ENCODE peak calls at places on chromosomes 13 and 19, in six cellular contexts. F, A, C, S, Z and O are unnamed samples. For H3F3A and H3K4me1, the result is how much of the 10 kb centered on the place peaks cover.

GRCh38 chr13:30800107-30800506 is 64.8 kb downstream of the ALOX5AP start:
- DNase-seq in C (no peak), A (no peak), Z (no peak), S (no peak), F (no peak), O (no peak)

GRCh38 chr13:110300090-110300815 is 6.7 kb downstream of the COL4A1 start:
- DNase-seq in C (no peak), F (no peak), Z (no peak), A (no peak), S (no peak), O (no peak)

GRCh38 chr19:32498641-32499200 is 82.3 kb upstream of the PDCD5 start:
- DNase-seq in C (no peak), Z (no peak), F (no peak), S (no peak), A (no peak), O (no peak)

GRCh38 chr13:24540236-24541126 is 27.9 kb upstream of the PARP4 start:
- DNase-seq in Z (peak), F (no peak), C (no peak), S (peak), A (no peak), O (no peak)

GRCh38 chr19:41226053-41226873 is 7.2 kb downstream of the AXL start:
- DNase-seq in Z (peak), S (peak), F (peak), A (peak), C (no peak), O (peak)

GRCh38 chr13:44088911-44089851 is 209.5 kb downstream of the LACC1 start:
- DNase-seq in S (no peak), F (peak), C (peak), Z (no peak), A (no peak), O (no peak)

GRCh38 chr13:97435794-97436193 is 1.8 kb downstream of the RAP2A start:
- DNase-seq in F (peak), S (no peak), A (no peak), Z (no peak), C (peak), O (no peak)

GRCh38 chr13:108120332-108120731 is 95.0 kb downstream of the LIG4 start:
- DNase-seq in Z (peak), C (no peak), A (no peak), F (no peak), S (no peak), O (no peak)

GRCh38 chr13:110346661-110347067 is 39.6 kb downstream of the COL4A2 start:
- DNase-seq in S (no peak), C (no peak), Z (no peak), A (peak), F (peak), O (peak)

GRCh38 chr19:3981736-3982681 is 3.3 kb downstream of the EEF2 start:
- DNase-seq in Z (no peak), A (no peak), C (no peak), F (peak), S (no peak), O (no peak)
- H3F3A ChIP-seq in Z (half or more), A (under half), C (half or more), F (under half), S (half or more), O (half or more)

DNA sequence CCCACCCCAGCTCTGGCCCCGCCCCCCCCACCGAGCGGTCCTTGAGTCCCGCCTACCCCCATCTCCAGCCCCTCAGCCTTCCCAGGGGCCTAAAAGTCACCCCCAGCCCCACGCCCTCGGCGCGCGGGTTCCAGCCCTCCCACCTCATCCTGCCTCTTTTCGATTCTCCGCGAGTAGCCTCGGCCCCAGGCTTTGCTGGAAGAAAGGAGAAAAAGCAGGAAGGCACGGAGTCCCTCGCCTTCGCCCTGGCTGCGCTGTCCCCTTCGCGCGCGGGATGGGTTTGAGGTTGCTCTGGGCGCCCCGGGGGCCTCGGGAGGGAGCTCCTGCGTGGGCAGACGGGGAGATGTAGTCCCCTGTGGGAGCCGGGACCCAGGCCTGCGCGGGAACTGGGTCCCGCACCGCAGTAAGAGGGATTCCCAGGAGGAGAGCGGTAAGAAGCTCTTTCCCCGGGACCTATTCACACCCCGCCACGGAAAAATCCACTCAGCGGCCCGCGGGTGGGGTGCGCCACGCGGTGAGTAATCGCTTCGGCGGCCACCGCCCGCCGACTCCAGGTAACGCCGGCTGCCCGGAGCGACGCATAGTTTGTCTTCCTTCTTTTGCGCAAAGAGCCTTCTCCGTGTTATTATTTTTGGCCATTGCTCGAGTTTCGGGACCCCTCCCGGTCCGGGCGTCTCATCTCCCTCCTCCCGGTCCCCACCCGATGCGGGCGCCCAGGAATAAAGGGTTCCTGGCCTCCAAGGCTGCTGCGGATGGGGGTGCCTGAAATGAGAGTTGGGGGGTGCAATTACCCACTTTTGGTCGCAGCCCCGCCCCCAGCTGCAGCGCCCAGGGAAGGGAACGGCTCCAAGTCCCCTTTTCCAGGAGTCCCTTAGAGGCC is 863 bp upstream of the CRLF1 start:
- DNase-seq in A (no peak), S (peak), C (no peak), Z (peak), F (peak), O (no peak)
- TF ChIP-seq EZH2 in A (peak), S (peak), C (no peak), Z (peak), F (no peak), O (peak)

GRCh38 chr19:17405250-17406038 is at the start of gene BST2:
- DNase-seq in S (peak), A (no peak), F (peak), C (peak), Z (peak), O (peak)
- H3K4me1 ChIP-seq in S (under half), A (under half), F (under half), C (under half), Z (under half), O (under half)

GRCh38 chr19:35320285-35320706 is 8.7 kb upstream of the CD22 start:
- DNase-seq in F (no peak), C (no peak), Z (no peak), A (no peak), S (no peak), O (no peak)
- H3F3A ChIP-seq in F (under half), C (under half), Z (under half), A (under half), S (under half), O (under half)

GRCh38 chr19:10516671-10517286 is 468 bp downstream of the S1PR5 start:
- DNase-seq in C (no peak), S (no peak), A (no peak), F (peak), Z (peak), O (peak)
- TF ChIP-seq EZH2 in C (no peak), S (no peak), A (no peak), F (no peak), Z (no peak), O (no peak)

DNA sequence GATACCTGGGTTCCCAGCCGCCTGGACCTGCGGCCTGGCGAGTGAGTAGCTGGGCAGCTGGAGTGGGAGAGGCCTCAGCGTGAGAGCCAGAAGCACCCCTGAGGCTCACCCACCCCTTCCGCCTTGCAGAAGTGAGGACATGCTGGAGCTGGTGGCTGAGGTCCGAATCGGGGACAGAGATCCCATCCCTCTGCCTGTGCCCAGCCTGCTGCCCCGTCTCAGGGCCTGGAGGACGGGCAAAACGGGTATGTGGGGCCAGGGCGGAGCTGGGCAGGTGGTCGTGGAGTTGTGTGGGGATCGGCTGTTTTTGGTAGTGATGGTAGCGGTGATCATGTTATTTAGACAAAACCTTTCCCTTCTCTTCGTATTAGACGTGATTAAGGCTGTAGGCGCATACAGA is 4.6 kb downstream of the SCAF1 start:
- DNase-seq in Z (no peak), F (no peak), A (no peak), C (no peak), S (no peak), O (no peak)
- H3K4me1 ChIP-seq in Z (under half), F (under half), A (under half), C (under half), S (under half), O (under half)